ENCODE peak calls at places on chromosomes 5 and 9, in four cellular contexts. Q, J, I and W are unnamed samples.

GRCh38 chr5:26868504-26868903 is 169.9 kb downstream of the CDH9 start:
- DNase-seq in Q (no peak), J (no peak), I (no peak), W (no peak)

GRCh38 chr5:31581498-31582099 is 49.5 kb downstream of the C5orf22 start:
- DNase-seq in Q (peak), J (no peak), I (peak), W (no peak)

GRCh38 chr5:172429201-172429940 is 25.0 kb downstream of the SH3PXD2B start:
- DNase-seq in Q (peak), J (peak), I (peak), W (no peak)

GRCh38 chr5:134503088-134503936 is 22.2 kb upstream of the JADE2 start:
- DNase-seq in Q (peak), J (peak), I (peak), W (peak)

GRCh38 chr9:106966481-106966880 is 103.5 kb downstream of the ZNF462 start:
- DNase-seq in Q (no peak), J (no peak), I (no peak), W (no peak)

GRCh38 chr5:148467958-148468357 is 84.2 kb downstream of the FBXO38 start:
- DNase-seq in Q (no peak), J (no peak), I (no peak), W (no peak)

GRCh38 chr5:4699592-4699991 is 440.5 kb upstream of the ADAMTS16 start:
- DNase-seq in Q (no peak), J (no peak), I (no peak), W (no peak)

GRCh38 chr5:33313150-33313549 is 127.6 kb upstream of the TARS1 start:
- DNase-seq in Q (peak), J (no peak), I (peak), W (no peak)

GRCh38 chr9:5509573-5509972 is 758 bp upstream of the PDCD1LG2 start:
- DNase-seq in Q (peak), J (no peak), I (peak), W (no peak)

GRCh38 chr9:14692918-14693861 is at the start of gene ZDHHC21:
- DNase-seq in Q (peak), J (peak), I (peak), W (peak)

GRCh38 chr5:117143381-117143780 is 568.8 kb upstream of the SEMA6A start:
- DNase-seq in Q (no peak), J (no peak), I (no peak), W (no peak)

GRCh38 chr9:92242115-92242778 is 51.2 kb downstream of the IARS1 start:
- DNase-seq in Q (peak), J (no peak), I (peak), W (no peak)

GRCh38 chr5:82104872-82105271 is 133.0 kb downstream of the ATG10 start:
- DNase-seq in Q (no peak), J (no peak), I (no peak), W (no peak)

GRCh38 chr5:148368299-148368698 is 15.5 kb upstream of the FBXO38 start:
- DNase-seq in Q (no peak), J (no peak), I (no peak), W (no peak)

GRCh38 chr9:126219717-126220116 is 106.9 kb upstream of the MVB12B start:
- DNase-seq in Q (no peak), J (no peak), I (no peak), W (peak)

GRCh38 chr9:114378883-114379282 is 8.9 kb downstream of the AKNA start:
- DNase-seq in Q (no peak), J (no peak), I (no peak), W (no peak)
- TF ChIP-seq CTCF in Q (no peak), J (no peak), I (no peak), W (no peak)

DNA sequence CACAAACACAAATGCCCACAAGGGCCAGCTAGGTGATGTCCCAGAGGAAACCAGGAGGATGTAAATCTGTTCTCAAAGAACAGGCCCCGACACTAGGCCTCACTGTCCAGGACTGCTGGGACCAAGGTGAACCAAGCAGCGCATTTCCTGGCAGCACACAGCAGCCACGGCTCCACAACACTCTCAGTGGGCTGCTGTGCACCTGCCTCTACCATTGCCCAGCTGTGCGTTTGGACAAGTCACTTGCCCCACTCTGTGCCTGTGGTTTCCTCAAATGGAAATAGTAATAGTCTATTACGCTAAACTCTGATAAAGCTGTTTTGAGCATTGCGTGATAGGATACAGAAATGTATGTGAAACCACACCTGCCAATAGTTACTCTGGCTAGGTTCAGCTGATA is 544.5 kb downstream of the BNC2 start:
- DNase-seq in Q (no peak), J (no peak), I (no peak), W (no peak)
- TF ChIP-seq CTCF in Q (no peak), J (no peak), I (no peak), W (no peak)

GRCh38 chr5:169164481-169164925 is 136.4 kb downstream of the SLIT3 start:
- DNase-seq in Q (peak), J (no peak), I (no peak), W (no peak)
- TF ChIP-seq CTCF in Q (no peak), J (no peak), I (no peak), W (no peak)

GRCh38 chr9:131095666-131096489 is 453 bp upstream of the AIF1L start:
- DNase-seq in Q (no peak), J (no peak), I (no peak), W (no peak)
- TF ChIP-seq CTCF in Q (no peak), J (no peak), I (peak), W (no peak)

GRCh38 chr5:62348723-62349481 is 42.9 kb downstream of the KIF2A start:
- DNase-seq in Q (no peak), J (no peak), I (no peak), W (no peak)

DNA sequence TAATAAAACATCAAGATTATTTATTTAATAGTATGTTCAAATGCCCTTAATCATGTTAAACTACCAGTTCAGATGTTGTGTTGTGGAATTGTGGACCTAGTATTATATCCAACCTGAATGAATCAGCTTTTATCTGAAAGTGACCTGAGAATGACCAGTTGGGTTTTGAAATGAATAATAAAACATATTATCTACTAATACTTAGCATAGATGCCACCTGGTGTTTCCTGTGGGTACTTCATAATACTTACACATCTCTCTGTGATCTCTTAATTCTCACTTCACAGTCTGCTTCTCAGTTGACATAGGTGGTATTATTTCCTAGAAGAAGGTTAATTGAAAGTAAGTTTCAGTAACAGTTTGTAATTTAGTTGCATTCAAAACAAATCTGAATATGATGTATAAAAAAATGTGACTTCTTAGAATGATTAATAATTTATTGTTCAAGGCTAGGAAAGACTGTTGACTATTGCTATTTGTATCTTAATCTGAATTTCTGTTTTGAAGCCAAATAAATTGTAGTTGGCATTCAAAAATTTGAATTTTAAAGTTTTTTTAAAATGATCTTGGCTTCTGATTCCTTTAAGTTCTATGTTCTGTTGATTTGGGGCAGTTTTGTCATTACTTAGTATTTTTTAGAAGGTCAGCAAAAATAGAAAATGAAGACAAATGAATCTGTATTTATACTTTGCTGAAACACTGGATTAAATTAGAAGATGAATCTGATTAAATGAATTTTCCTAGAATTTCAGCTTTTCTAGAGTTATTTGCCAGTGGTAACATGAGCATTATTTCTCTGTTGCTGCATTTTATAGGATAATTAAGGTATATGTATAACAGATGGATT is 48.2 kb downstream of the KIF2A start:
- DNase-seq in Q (peak), J (no peak), I (peak), W (no peak)
- TF ChIP-seq CTCF in Q (peak), J (no peak), I (peak), W (peak)

DNA sequence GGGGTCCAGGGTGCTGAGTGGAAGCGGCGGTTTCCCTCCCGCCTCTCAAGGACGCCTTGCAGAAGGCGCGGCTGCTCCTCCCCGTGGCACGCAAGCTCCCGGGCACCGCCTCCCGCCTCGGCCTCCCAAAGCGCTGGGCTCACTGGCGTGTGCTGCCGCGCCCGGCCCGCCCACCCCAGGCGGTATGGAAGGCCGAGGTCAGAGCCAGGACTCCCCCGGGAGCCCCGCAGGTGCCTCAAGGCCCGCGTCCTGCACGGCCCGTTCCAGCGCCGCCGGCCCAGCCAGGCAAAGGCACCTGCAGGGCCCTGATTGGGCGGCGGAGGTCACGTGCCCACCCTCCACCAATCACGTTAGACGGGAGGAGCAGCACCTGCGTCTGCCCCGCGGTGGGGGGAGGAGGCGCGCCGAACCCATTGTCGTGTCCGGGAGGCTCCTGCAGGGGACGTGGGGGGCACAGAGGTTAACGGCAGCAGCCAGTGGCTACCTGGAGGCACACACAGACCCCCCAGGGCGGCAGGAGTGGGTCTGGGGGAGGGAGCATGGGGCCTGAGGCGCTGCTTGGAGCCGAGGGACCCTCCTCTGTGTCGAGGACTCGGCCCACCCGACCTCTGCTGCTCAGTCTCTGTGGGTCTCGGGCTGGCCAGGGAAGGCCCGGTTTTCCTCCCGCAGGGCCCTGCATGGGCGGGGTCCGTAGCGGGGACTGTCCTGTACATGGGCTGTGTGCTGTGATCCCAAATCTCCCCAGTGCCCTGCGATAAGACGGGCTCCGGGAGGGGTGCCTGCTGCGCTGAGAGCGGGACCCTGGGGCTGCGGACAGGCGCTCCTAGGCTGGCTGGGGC is 2.0 kb upstream of the LCN12 start:
- DNase-seq in Q (peak), J (peak), I (peak), W (peak)
- TF ChIP-seq CTCF in Q (peak), J (peak), I (no peak), W (no peak)

GRCh38 chr5:991472-992267 is 16.9 kb upstream of the NKD2 start:
- DNase-seq in Q (no peak), J (no peak), I (no peak), W (peak)

GRCh38 chr5:994272-994607 is 14.4 kb upstream of the NKD2 start:
- DNase-seq in Q (no peak), J (peak), I (no peak), W (peak)

GRCh38 chr5:987761-988160 is 20.8 kb upstream of the NKD2 start:
- DNase-seq in Q (no peak), J (no peak), I (no peak), W (no peak)

GRCh38 chr5:988316-988715 is 20.3 kb upstream of the NKD2 start:
- DNase-seq in Q (no peak), J (no peak), I (no peak), W (no peak)

DNA sequence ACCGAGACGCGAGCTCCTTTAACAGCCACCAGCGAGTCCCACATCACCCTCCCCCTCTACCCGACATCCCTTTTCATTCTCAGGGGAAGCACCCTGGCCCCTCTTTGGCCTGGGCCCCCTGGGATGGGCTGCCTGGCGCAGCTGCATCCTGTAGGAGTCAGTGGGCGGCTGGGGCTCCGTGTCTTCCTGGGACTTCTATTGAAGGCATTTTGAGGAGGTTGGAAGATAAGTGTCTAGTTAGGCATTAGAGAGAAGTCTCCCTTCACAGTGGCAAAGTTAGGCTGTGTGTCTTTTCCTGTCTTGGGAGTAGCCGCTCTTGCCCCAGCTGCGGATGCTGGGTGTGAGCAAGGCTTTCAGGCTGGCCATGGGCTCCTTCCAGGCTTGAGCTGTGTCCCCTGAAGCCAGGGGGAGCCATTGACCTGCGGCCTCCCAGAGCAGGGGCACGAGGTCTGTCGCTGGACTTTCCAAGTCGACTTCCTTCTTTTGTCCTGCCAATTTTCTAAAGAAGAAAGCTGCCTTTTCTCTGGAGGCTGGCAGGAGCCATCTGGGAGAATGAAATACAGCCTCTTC is 18.6 kb upstream of the NKD2 start:
- DNase-seq in Q (no peak), J (peak), I (no peak), W (peak)
- TF ChIP-seq CTCF in Q (no peak), J (peak), I (no peak), W (no peak)